ENCODE peak calls at places on chromosomes 12 and 14, in five cellular contexts. A, Q, B, I and J are unnamed samples.

GRCh38 chr14:91005716-91006115 is 54.7 kb downstream of the RPS6KA5 start:
- DNase-seq in A (no peak), I (peak; percentile 15), Q (no peak), B (no peak), J (no peak)

GRCh38 chr14:50092006-50092555 is 24.3 kb downstream of the VCPKMT start:
- DNase-seq in A (no peak), I (no peak), B (peak; percentile 13), Q (no peak), J (no peak)

GRCh38 chr14:32939254-32940065 is 781 bp downstream of the NPAS3 start:
- DNase-seq in A (peak; percentile 85), Q (peak; percentile 66), I (no peak), B (no peak), J (peak; percentile 6)

GRCh38 chr12:94100254-94100653 is 48.1 kb upstream of the PLXNC1 start:
- DNase-seq in Q (no peak), A (no peak), B (peak; percentile 15), I (no peak), J (peak; percentile 43)

GRCh38 chr14:63905370-63905769 is 52.6 kb downstream of the SYNE2 start:
- DNase-seq in A (no peak), Q (no peak), I (no peak), B (no peak), J (no peak)

GRCh38 chr14:35342160-35343010 is 50.2 kb downstream of the PSMA6 start:
- DNase-seq in Q (no peak), I (no peak), A (peak; percentile 30), B (no peak), J (no peak)

GRCh38 chr14:32078030-32078793 is 1.1 kb downstream of the ARHGAP5 start:
- DNase-seq in I (no peak), A (peak; percentile 24), B (peak; percentile 17), Q (peak; percentile 74), J (peak; percentile 67)

GRCh38 chr14:33555710-33556350 is 395.0 kb downstream of the EGLN3 start:
- DNase-seq in B (no peak), I (no peak), Q (no peak), A (no peak), J (no peak)

GRCh38 chr12:91108196-91108595 is 3.1 kb downstream of the LUM start:
- DNase-seq in B (no peak), I (no peak), A (no peak), Q (no peak), J (no peak)

GRCh38 chr12:117139025-117139717 is 40.0 kb upstream of the TESC start:
- DNase-seq in B (no peak), I (no peak), Q (no peak), A (no peak), J (no peak)

GRCh38 chr12:2306012-2306411 is 253.2 kb downstream of the CACNA1C start:
- DNase-seq in Q (no peak), B (no peak), I (no peak), A (no peak), J (no peak)

GRCh38 chr12:98645572-98646067 is 530 bp downstream of the APAF1 start:
- DNase-seq in Q (no peak), B (peak; percentile 23), A (no peak), I (no peak), J (peak; percentile 58)

GRCh38 chr14:30484976-30485375 is 74.0 kb upstream of the G2E3 start:
- DNase-seq in I (no peak), Q (no peak), A (no peak), B (no peak), J (no peak)

GRCh38 chr12:49763006-49763591 is 21.7 kb downstream of the TMBIM6 start:
- DNase-seq in A (peak; percentile 39), B (peak; percentile 71), Q (peak; percentile 77), I (no peak), J (peak; percentile 69)

GRCh38 chr14:90742252-90742651 is 74.0 kb downstream of the TTC7B start:
- DNase-seq in A (no peak), I (no peak), B (no peak), Q (no peak), J (no peak)

GRCh38 chr14:84493779-84494178 is 1036.2 kb upstream of the FLRT2 start:
- DNase-seq in A (no peak), B (no peak), Q (no peak), I (no peak), J (no peak)

GRCh38 chr12:12564911-12565310 is 2.2 kb upstream of the DUSP16 start:
- DNase-seq in Q (no peak), I (no peak), B (no peak), A (no peak), J (no peak)

GRCh38 chr14:95282354-95282985 is 37.2 kb downstream of the CLMN start:
- DNase-seq in Q (no peak), B (no peak), I (no peak), A (no peak), J (no peak)

GRCh38 chr14:75864352-75864751 is 117.4 kb downstream of the TGFB3 start:
- DNase-seq in A (no peak), Q (no peak), B (no peak), I (no peak), J (no peak)

GRCh38 chr12:32988982-32989381 is 92.4 kb upstream of the PKP2 start:
- DNase-seq in A (no peak), Q (no peak), B (no peak), I (no peak), J (no peak)

GRCh38 chr12:31521972-31522371 is 69.0 kb downstream of the DENND5B start:
- DNase-seq in Q (no peak), A (no peak), I (no peak), B (no peak), J (no peak)

GRCh38 chr14:92847220-92848148 is 53.4 kb downstream of the GOLGA5 start:
- DNase-seq in B (no peak), I (no peak), A (no peak), Q (no peak), J (no peak)

GRCh38 chr14:67575684-67576083 is 24.4 kb downstream of the PIGH start:
- DNase-seq in I (no peak), B (peak; percentile 16), A (no peak), Q (no peak), J (no peak)

GRCh38 chr14:67765192-67765834 is 51.1 kb downstream of the ZFYVE26 start:
- DNase-seq in B (no peak), A (no peak), Q (no peak), I (no peak), J (no peak)

GRCh38 chr12:49547090-49547690 is 8.4 kb downstream of the KCNH3 start:
- DNase-seq in I (no peak), B (no peak), Q (no peak), A (no peak), J (no peak)

GRCh38 chr14:34537677-34538009 is 1.9 kb downstream of the EAPP start:
- DNase-seq in B (no peak), I (no peak), A (no peak), Q (no peak), J (no peak)

GRCh38 chr12:52679875-52680274 is 332 bp downstream of the KRT1 start:
- DNase-seq in I (no peak), A (no peak), B (no peak), Q (no peak), J (no peak)

GRCh38 chr12:118537481-118537917 is 161.1 kb downstream of the SUDS3 start:
- DNase-seq in Q (no peak), B (no peak), I (no peak), A (peak; percentile 8), J (no peak)

GRCh38 chr14:106875503-106875902 is 1349.1 kb downstream of the TMEM121 start:
- DNase-seq in Q (no peak), B (no peak), I (no peak), A (peak; percentile 60), J (peak; percentile 2)

GRCh38 chr14:96362071-96362964 is 823 bp downstream of the ATG2B start:
- DNase-seq in B (no peak), A (no peak), I (peak; percentile 63), Q (peak; percentile 59), J (peak; percentile 84)

GRCh38 chr14:51561141-51561540 is 90.6 kb upstream of the FRMD6 start:
- DNase-seq in A (no peak), Q (no peak), I (no peak), B (no peak), J (no peak)

GRCh38 chr14:51563560-51563959 is 88.2 kb upstream of the FRMD6 start:
- DNase-seq in Q (no peak), A (no peak), B (no peak), I (no peak), J (no peak)

GRCh38 chr14:51564460-51564859 is 87.2 kb upstream of the FRMD6 start:
- DNase-seq in B (no peak), Q (no peak), I (no peak), A (no peak), J (no peak)

GRCh38 chr14:51564986-51565604 is 86.6 kb upstream of the FRMD6 start:
- DNase-seq in B (no peak), I (no peak), A (no peak), Q (no peak), J (no peak)

GRCh38 chr14:51562816-51563215 is 88.9 kb upstream of the FRMD6 start:
- DNase-seq in I (no peak), B (no peak), A (no peak), Q (no peak), J (no peak)
- TF ChIP-seq POLR2A in I (no peak), B (no peak), A (no peak), Q (no peak), J (no peak)

GRCh38 chr12:6386522-6386921 is 2.6 kb downstream of the LTBR start:
- DNase-seq in A (no peak), Q (no peak), B (no peak), I (no peak), J (no peak)

GRCh38 chr12:6386038-6386437 is 2.1 kb downstream of the LTBR start:
- DNase-seq in Q (no peak), A (no peak), I (no peak), B (no peak), J (no peak)

GRCh38 chr12:6382371-6382770 is 1.6 kb upstream of the LTBR start:
- DNase-seq in A (no peak), B (no peak), Q (peak; percentile 31), I (no peak), J (no peak)

GRCh38 chr12:6384499-6385436 is 806 bp downstream of the LTBR start:
- DNase-seq in I (no peak), B (peak; percentile 66), Q (peak; percentile 73), A (peak; percentile 48), J (no peak)

GRCh38 chr12:6383572-6384498 is at the start of gene LTBR:
- DNase-seq in I (no peak), A (peak; percentile 96), B (peak; percentile 82), Q (peak; percentile 97), J (peak; percentile 43)
- TF ChIP-seq POLR2A in I (no peak), A (peak; percentile 81), B (peak; percentile 77), Q (peak; percentile 82), J (no peak)

GRCh38 chr12:121240484-121241202 is 30.7 kb downstream of the P2RX4 start:
- DNase-seq in I (no peak), Q (peak; percentile 68), A (peak; percentile 93), B (peak; percentile 67), J (no peak)

GRCh38 chr12:121239704-121240420 is 29.9 kb downstream of the P2RX4 start:
- DNase-seq in Q (no peak), B (no peak), I (no peak), A (no peak), J (no peak)

GRCh38 chr12:121239335-121239678 is 29.4 kb downstream of the P2RX4 start:
- DNase-seq in Q (no peak), A (no peak), B (no peak), I (no peak), J (no peak)

GRCh38 chr12:121238604-121239334 is 28.8 kb downstream of the P2RX4 start:
- DNase-seq in Q (no peak), I (no peak), B (no peak), A (no peak), J (no peak)

GRCh38 chr12:121241203-121241970 is 31.5 kb downstream of the P2RX4 start:
- DNase-seq in I (no peak), B (no peak), Q (no peak), A (peak; percentile 53), J (no peak)
- TF ChIP-seq POLR2A in I (no peak), B (no peak), Q (no peak), A (no peak), J (no peak)

GRCh38 chr12:114684098-114684869 is at the start of gene TBX3:
- DNase-seq in I (peak; percentile 98), A (peak; percentile 96), Q (peak; percentile 97), B (peak; percentile 91), J (peak; percentile 46)
- TF ChIP-seq POLR2A in I (peak; percentile 69), A (peak; percentile 91), Q (peak; percentile 94), B (peak; percentile 48), J (no peak)